ENCODE peak calls at places on chromosomes 11 and 22, in seven cellular contexts. D is psoas muscle, C is A549, Y is mammary epithelial cell, M is fibroblast of lung, R is PC-3, E is adrenal gland. P is an unnamed sample. For H3K4me1 and H3K9me3, the result is how much of the 10 kb centered on the place peaks cover.

GRCh38 chr22:20563941-20564371 is 56.5 kb downstream of the MED15 start:
- DNase-seq in D (no peak), C (no peak), Y (no peak), M (no peak), R (no peak), E (no peak), P (no peak)

GRCh38 chr11:67370351-67371076 is 2.9 kb downstream of the CLCF1 start:
- DNase-seq in D (no peak), C (no peak), Y (no peak), M (peak), R (no peak), E (no peak), P (no peak)

GRCh38 chr11:11499300-11499699 is 122.5 kb downstream of the GALNT18 start:
- DNase-seq in D (no peak), C (no peak), Y (no peak), M (no peak), R (no peak), E (no peak), P (no peak)

GRCh38 chr22:39567135-39567946 is 3.2 kb upstream of the CACNA1I start:
- DNase-seq in D (no peak), C (no peak), Y (peak), M (no peak), R (no peak), E (no peak), P (no peak)

GRCh38 chr22:29315286-29316195 is at the start of gene RASL10A:
- DNase-seq in D (no peak), C (no peak), Y (peak), M (no peak), R (no peak), E (no peak), P (peak)

GRCh38 chr11:2309251-2310072 is 7.6 kb downstream of the TSPAN32 start:
- DNase-seq in D (no peak), C (no peak), Y (no peak), M (no peak), R (no peak), E (no peak), P (no peak)

GRCh38 chr11:132409591-132410375 is 1039.4 kb downstream of the NTM start:
- DNase-seq in D (no peak), C (no peak), Y (no peak), M (no peak), R (no peak), E (no peak), P (no peak)

GRCh38 chr11:36558511-36559413 is 9.0 kb upstream of the RAG1 start:
- DNase-seq in D (no peak), C (no peak), Y (no peak), M (no peak), R (no peak), E (no peak), P (no peak)

GRCh38 chr11:74299000-74299399 is 12.4 kb downstream of the P4HA3 start:
- DNase-seq in D (no peak), C (no peak), Y (no peak), M (no peak), R (no peak), E (no peak), P (no peak)

GRCh38 chr11:105298630-105299029 is 159.1 kb upstream of the CARD18 start:
- DNase-seq in D (no peak), C (no peak), Y (no peak), M (peak), R (peak), E (no peak), P (no peak)

GRCh38 chr22:21448627-21449416 is 18.4 kb upstream of the TMEM191C start:
- DNase-seq in D (peak), C (no peak), Y (no peak), M (no peak), R (no peak), E (peak), P (peak)

GRCh38 chr22:34804588-34804987 is 261.4 kb upstream of the ISX start:
- DNase-seq in D (no peak), C (no peak), Y (no peak), M (no peak), R (no peak), E (no peak), P (no peak)

GRCh38 chr11:45182902-45183301 is 36.5 kb downstream of the PRDM11 start:
- DNase-seq in D (no peak), C (peak), Y (no peak), M (no peak), R (peak), E (peak), P (no peak)

GRCh38 chr11:45179686-45180085 is 33.2 kb downstream of the PRDM11 start:
- DNase-seq in D (no peak), C (no peak), Y (no peak), M (no peak), R (no peak), E (no peak), P (no peak)

GRCh38 chr11:45180158-45180887 is 33.9 kb downstream of the PRDM11 start:
- DNase-seq in D (peak), C (peak), Y (peak), M (peak), R (peak), E (peak), P (peak)

GRCh38 chr11:45180888-45181594 is 34.6 kb downstream of the PRDM11 start:
- DNase-seq in D (peak), C (peak), Y (peak), M (peak), R (peak), E (peak), P (peak)

GRCh38 chr11:45181595-45182550 is 35.4 kb downstream of the PRDM11 start:
- DNase-seq in D (no peak), C (no peak), Y (no peak), M (no peak), R (no peak), E (no peak), P (no peak)
- H3K4me3 ChIP-seq in D (peak), C (peak), Y (no peak), M (peak), R (no peak), E (peak), P (peak)

DNA sequence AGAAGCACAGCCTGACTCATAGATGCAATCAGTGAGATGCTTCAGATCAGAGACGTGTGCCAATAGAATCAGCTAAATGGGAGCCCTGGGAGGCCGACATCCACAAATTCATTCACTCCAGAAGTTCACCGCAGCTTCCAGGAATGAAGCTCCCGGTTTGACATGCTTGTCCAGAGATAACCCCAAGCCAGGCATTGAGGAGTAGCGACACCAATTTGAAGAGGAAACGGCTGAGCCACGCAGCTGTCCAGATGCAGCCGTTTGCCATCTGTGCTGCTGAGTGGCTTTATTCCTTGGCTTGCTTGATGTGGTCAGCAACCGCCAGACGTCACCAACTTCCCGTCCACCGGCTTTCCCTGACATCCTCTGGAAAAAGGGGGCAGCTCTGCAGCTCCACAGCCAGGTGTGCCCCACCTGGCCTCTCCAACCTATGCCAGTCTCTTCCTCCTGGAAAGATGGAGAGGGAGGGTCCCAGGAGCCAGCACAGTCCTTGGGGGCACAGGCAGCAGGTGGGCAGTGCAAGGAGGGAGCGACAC is 123.9 kb upstream of the OPCML start:
- DNase-seq in D (no peak), C (no peak), Y (no peak), M (no peak), R (no peak), E (no peak), P (no peak)
- H3K4me1 ChIP-seq in D (under half), C (under half), Y (under half), M (under half), R (under half), E (under half), P (under half)

GRCh38 chr11:50070389-50070788 is 37.7 kb downstream of the OR4C45 start:
- DNase-seq in D (no peak), C (no peak), Y (no peak), M (no peak), R (no peak), E (no peak), P (no peak)

GRCh38 chr11:50071584-50072225 is 39.0 kb downstream of the OR4C45 start:
- DNase-seq in D (no peak), C (no peak), Y (no peak), M (no peak), R (no peak), E (no peak), P (no peak)

GRCh38 chr11:50074161-50074560 is 41.5 kb downstream of the OR4C45 start:
- DNase-seq in D (no peak), C (no peak), Y (no peak), M (no peak), R (no peak), E (no peak), P (no peak)

GRCh38 chr11:50073113-50074105 is 40.7 kb downstream of the OR4C45 start:
- DNase-seq in D (no peak), C (no peak), Y (no peak), M (no peak), R (no peak), E (no peak), P (no peak)

DNA sequence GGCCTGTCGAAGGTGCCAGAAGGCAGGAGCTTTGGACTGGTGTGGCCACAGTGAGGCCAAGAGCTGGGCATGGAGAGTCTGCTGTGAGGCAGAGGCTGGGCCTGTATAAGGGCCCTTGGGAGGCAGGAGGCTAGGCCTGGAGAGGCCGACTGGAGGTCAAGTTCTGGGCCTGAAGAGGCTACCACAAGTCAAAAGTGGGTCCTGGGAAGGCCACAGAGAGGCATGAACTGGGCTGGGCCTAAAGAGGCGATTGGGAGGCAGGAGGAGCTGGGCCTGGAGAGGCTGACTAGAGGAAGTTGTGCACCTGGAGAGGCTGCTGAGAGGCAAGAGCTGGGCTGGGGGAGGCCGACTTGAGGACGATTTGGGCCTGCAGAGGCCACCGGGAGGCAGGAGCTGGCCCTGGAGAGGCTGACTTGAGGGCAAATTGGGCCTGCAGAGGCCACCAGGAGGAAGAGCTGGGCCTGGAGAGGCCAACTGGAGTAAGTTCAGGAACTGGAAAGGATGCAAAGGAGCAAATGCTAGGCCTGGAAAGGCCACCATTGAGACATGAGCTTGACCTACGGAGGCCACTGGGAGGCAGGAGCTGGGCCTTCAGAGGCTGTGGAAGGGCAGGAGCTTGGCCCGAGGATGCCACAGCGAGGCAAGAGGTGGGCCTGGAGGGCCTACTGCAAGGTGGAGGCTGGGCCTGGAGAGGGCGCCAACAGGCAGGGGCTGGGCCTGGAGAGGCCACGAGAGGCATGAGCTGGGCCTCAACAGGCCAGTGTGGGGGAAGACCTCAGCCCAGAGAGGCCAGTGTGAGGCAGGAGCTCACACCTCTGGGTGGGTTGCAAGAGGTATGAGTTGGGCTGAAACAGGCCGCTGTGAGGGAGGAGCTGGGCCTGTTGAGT is 39.8 kb downstream of the OR4C45 start:
- DNase-seq in D (no peak), C (no peak), Y (no peak), M (no peak), R (no peak), E (no peak), P (no peak)
- H3K9me3 ChIP-seq in D (under half), C (under half), Y (under half), M (under half), R (under half), E (under half), P (under half)

DNA sequence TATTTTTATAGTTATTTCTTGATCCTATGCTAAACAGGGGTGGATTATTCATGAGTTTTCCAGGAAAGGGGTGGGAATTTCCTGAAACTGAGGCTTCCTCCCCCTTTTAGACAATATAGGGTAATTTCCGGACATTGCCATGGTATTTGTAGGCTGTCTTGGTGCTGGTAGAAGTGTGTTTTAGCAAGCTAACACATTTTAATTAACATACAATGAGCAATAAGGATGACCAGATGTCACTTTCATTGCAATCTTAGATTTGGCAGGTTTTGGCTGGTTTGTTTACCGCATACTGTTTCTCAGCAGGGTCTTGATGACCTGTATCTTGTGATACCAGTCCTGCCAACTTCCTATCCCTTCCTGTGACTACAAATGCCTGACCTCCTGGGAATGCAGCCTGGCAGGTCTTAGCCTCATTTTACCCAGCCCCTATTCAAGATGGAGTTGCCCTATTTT is 992 bp upstream of the C1QTNF6 start:
- DNase-seq in D (no peak), C (no peak), Y (peak), M (peak), R (peak), E (no peak), P (no peak)
- H3K4me3 ChIP-seq in D (no peak), C (no peak), Y (no peak), M (no peak), R (peak), E (no peak), P (no peak)

DNA sequence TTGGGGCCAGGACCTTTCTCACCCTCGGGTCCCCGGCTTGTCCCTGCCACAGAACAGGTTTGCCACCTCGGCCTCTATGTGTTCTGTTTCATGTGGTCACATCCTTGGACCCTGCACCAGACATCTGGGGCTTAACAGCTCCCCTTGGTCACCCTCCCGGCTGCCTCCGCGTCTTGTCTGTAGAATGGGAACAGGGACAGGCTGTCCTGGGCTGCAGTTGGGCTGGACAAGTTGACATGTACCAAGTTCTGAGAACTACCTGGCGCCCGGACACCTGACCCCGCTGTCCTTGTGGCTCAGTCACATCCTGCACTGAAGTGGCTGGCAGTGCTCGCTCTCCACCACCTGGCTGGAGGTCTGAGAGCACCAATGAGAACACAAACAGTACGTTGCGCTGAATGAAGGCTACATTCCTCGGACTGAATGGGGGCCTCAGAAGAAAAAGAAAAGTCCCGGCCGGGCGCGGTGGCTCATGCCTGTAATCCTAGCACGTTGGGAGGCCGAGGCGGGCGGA is 2.8 kb upstream of the PLXNB2 start:
- DNase-seq in D (no peak), C (no peak), Y (no peak), M (no peak), R (no peak), E (no peak), P (peak)
- H3K4me1 ChIP-seq in D (under half), C (under half), Y (under half), M (under half), R (under half), E (under half), P (under half)

DNA sequence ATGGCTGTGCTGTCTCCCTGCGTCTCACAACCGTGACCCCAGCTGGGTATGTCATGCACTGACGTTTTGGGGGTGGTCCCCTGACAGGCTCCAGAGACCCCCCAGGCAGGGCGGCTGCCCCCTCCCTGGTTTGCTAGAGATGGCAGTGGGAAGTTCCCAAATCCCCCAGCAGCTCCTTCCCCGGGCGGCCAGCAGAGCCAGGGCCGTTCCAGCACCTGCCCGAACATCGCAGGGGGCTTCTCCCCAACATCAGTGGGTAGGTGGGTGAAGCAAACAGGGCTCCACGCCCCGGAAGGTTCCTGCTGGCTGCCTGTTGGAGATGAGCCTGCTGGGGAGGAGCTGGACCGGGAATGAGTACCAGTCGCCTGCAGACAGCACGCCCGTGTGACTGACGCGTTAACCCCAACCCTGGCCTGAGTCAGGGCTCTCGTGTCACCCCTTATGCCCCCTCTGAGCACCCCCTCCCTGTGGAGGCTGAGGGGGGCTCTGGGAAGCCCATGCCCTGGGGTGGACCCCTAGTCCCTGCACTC is 45.6 kb downstream of the GRAMD4 start:
- DNase-seq in D (no peak), C (no peak), Y (no peak), M (no peak), R (no peak), E (no peak), P (peak)
- H3K9me3 ChIP-seq in D (under half), C (under half), Y (under half), M (under half), R (under half), E (under half), P (under half)

GRCh38 chr11:33774356-33775063 is at the start of gene FBXO3:
- DNase-seq in D (peak), C (peak), Y (peak), M (peak), R (peak), E (peak), P (peak)

GRCh38 chr11:33777906-33778305 is 3.6 kb upstream of the FBXO3 start:
- DNase-seq in D (no peak), C (no peak), Y (no peak), M (no peak), R (no peak), E (no peak), P (no peak)

GRCh38 chr11:33773399-33774355 is 643 bp downstream of the FBXO3 start:
- DNase-seq in D (peak), C (peak), Y (peak), M (peak), R (no peak), E (no peak), P (no peak)

GRCh38 chr11:33775832-33776231 is 1.5 kb upstream of the FBXO3 start:
- DNase-seq in D (no peak), C (no peak), Y (no peak), M (peak), R (no peak), E (no peak), P (no peak)

GRCh38 chr11:33775064-33775807 is 916 bp upstream of the FBXO3 start:
- DNase-seq in D (no peak), C (no peak), Y (no peak), M (no peak), R (no peak), E (no peak), P (no peak)
- H3K4me3 ChIP-seq in D (peak), C (peak), Y (peak), M (peak), R (peak), E (peak), P (peak)

GRCh38 chr11:119316017-119316728 is 757 bp downstream of the MCAM start:
- DNase-seq in D (peak), C (no peak), Y (peak), M (peak), R (peak), E (peak), P (peak)

GRCh38 chr11:119317592-119318239 is 786 bp upstream of the MCAM start:
- DNase-seq in D (no peak), C (no peak), Y (peak), M (no peak), R (no peak), E (no peak), P (no peak)

GRCh38 chr11:119314748-119315138 is 2.2 kb downstream of the MCAM start:
- DNase-seq in D (no peak), C (no peak), Y (no peak), M (no peak), R (no peak), E (no peak), P (peak)

GRCh38 chr11:119316729-119317591 is at the start of gene MCAM:
- DNase-seq in D (peak), C (no peak), Y (peak), M (peak), R (peak), E (peak), P (peak)

DNA sequence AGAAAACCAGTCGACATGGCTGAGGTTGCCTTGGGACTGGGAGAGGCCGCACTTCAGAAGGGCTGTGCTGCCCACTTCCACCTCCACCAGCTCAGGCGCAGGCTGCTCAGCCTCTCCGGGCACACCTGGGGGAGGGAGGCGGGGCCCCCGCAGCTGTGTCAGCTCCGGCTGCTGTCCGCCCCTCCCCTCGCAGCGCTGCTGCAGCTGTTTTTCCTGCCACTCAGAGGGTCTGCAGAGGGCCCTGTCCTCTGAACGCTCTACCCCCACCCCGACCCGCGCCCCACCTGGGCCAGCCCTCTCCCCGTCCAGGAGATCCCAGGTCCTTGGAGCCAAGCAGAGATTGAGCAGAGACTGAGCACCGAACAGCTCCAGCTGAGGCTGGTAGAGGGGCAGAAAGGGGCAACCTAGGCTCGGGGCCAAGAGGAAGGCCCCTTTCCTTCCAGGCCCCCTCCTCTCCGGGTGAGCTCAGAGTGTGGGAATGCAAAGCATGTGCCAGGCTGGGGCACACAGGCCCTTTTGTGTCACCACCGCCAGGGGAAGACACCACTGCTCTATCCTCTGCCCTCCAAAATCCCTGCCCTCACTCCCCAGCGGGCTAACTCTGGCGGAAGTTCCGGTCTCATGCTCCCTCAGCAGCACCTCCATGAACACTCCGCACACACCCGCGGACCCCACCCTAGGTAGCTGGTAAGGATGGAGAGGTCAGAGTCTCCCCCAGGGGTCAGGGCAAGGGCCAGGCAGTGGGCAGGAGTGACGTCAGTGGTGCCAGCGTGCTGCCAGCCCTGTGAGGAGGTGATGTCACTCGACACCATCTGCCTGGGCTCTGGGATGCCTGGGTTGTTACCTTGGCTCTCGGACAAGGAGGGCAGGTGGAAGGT is 1.6 kb downstream of the MCAM start:
- DNase-seq in D (peak), C (no peak), Y (peak), M (peak), R (peak), E (peak), P (peak)
- H3K4me1 ChIP-seq in D (under half), C (under half), Y (half or more), M (under half), R (under half), E (under half), P (under half)

P was measured in right cardiac atrium.